ENCODE peak calls at places on chromosomes 3 and 15, in six cellular contexts. Y is A549, Z is sigmoid colon, G is H1, E is tibial nerve, W is K562. M is an unnamed sample.

GRCh38 chr15:67017318-67017717 is 48.1 kb upstream of the SMAD3 start:
- DNase-seq in Y (no peak), E (no peak), Z (no peak), G (no peak), W (no peak), M (no peak)

GRCh38 chr3:176872771-176873209 is 324.5 kb downstream of the TBL1XR1 start:
- DNase-seq in Y (peak; percentile 44), E (peak; percentile 34), Z (no peak), W (peak; percentile 21), G (peak; percentile 68), M (peak; percentile 23)

GRCh38 chr15:59223736-59224135 is 17.1 kb downstream of the LDHAL6B start:
- DNase-seq in E (no peak), W (no peak), Y (no peak), G (no peak), Z (no peak), M (no peak)

GRCh38 chr3:13019243-13019701 is 54.0 kb downstream of the IQSEC1 start:
- DNase-seq in Y (no peak), E (peak; percentile 36), Z (peak; percentile 85), W (peak; percentile 68), G (peak; percentile 88), M (peak; percentile 66)

GRCh38 chr3:42165211-42165610 is 74.1 kb downstream of the TRAK1 start:
- DNase-seq in Z (peak; percentile 32), Y (no peak), G (no peak), E (no peak), W (no peak), M (no peak)

GRCh38 chr15:52486003-52486996 is 42.4 kb downstream of the MYO5A start:
- DNase-seq in G (no peak), E (no peak), W (no peak), Z (no peak), Y (no peak), M (no peak)

GRCh38 chr3:120780977-120781376 is 38.4 kb downstream of the GTF2E1 start:
- DNase-seq in E (no peak), G (no peak), Z (no peak), W (no peak), Y (peak; percentile 48), M (no peak)

GRCh38 chr15:100209204-100209603 is 132.6 kb downstream of the ADAMTS17 start:
- DNase-seq in G (no peak), E (no peak), Z (no peak), W (no peak), Y (no peak), M (no peak)

GRCh38 chr3:112446343-112446742 is 52.9 kb downstream of the BTLA start:
- DNase-seq in G (no peak), Z (no peak), E (no peak), Y (no peak), W (no peak), M (no peak)

GRCh38 chr3:139538733-139539132 is 809 bp downstream of the RBP1 start:
- DNase-seq in Y (no peak), E (no peak), W (no peak), G (no peak), Z (peak; percentile 81), M (peak; percentile 81)

GRCh38 chr3:13273604-13274105 is 146.5 kb downstream of the NUP210 start:
- DNase-seq in W (no peak), Z (peak; percentile 35), G (no peak), E (no peak), Y (no peak), M (no peak)

GRCh38 chr3:191774485-191774884 is 313.5 kb downstream of the PYDC2 start:
- DNase-seq in E (no peak), G (no peak), W (no peak), Z (no peak), Y (peak; percentile 81), M (no peak)

GRCh38 chr3:80063535-80063934 is 295.7 kb upstream of the ROBO1 start:
- DNase-seq in Z (no peak), E (no peak), Y (no peak), G (no peak), W (no peak), M (no peak)

GRCh38 chr3:180223268-180223667 is 186.5 kb upstream of the PEX5L start:
- DNase-seq in W (no peak), E (no peak), Z (no peak), Y (no peak), G (no peak), M (no peak)

GRCh38 chr3:73605388-73605787 is 19.4 kb downstream of the PDZRN3 start:
- DNase-seq in Z (no peak), Y (no peak), W (no peak), G (no peak), E (no peak), M (no peak)

GRCh38 chr15:40047413-40048154 is 8.6 kb upstream of the SRP14 start:
- DNase-seq in E (no peak), G (peak; percentile 45), Y (peak; percentile 18), W (no peak), Z (peak; percentile 78), M (peak; percentile 44)

GRCh38 chr15:87661481-87661880 is 595.1 kb downstream of the NTRK3 start:
- DNase-seq in W (no peak), E (no peak), Z (no peak), Y (peak; percentile 12), G (no peak), M (no peak)

GRCh38 chr3:43191116-43191515 is 85.2 kb upstream of the POMGNT2 start:
- DNase-seq in Y (no peak), E (no peak), Z (no peak), W (no peak), G (no peak), M (no peak)

GRCh38 chr3:25432191-25432720 is 4.2 kb downstream of the RARB start:
- DNase-seq in Z (no peak), E (no peak), G (no peak), Y (no peak), W (no peak), M (no peak)

GRCh38 chr3:73784647-73785420 is 160.1 kb upstream of the PDZRN3 start:
- DNase-seq in G (no peak), Y (no peak), E (no peak), W (no peak), Z (no peak), M (no peak)

DNA sequence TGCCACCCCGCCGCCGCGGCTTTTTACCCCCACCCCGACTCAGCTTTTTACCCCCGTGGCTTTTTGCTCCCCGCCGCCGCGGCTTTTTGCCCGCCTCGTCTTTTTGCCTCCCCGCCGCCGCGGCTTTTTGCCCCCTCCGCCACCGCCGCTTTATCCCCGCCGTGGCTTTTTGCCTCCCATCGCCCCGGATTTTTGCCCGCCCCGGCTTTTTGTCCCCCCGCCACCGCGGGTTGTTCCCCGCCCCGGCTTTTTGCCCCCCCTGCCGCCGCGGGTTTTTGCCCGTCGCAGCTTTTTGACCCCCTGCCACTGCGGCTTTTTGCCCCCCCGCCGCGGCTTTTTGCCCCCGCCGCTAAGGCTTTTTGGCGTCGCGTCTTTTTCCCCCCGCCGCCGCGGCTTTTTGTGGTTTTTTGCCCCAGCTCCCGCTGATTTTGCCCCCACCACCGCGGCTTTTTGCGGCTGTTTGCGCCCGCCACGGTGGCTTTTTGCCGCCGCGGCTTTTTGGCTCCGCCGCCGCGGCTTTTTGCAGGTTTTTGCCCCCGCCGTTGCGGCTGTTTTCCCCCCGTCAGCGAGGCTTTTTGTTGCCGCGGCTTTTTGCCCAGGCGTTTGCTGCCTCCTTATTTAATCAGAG is 597.2 kb downstream of the GOLGA6L6 start:
- DNase-seq in Z (no peak), W (no peak), Y (no peak), E (no peak), G (no peak), M (no peak)
- TF ChIP-seq EP300 in Z (no peak), W (no peak), Y (no peak), E (no peak), G (no peak), M (no peak)

DNA sequence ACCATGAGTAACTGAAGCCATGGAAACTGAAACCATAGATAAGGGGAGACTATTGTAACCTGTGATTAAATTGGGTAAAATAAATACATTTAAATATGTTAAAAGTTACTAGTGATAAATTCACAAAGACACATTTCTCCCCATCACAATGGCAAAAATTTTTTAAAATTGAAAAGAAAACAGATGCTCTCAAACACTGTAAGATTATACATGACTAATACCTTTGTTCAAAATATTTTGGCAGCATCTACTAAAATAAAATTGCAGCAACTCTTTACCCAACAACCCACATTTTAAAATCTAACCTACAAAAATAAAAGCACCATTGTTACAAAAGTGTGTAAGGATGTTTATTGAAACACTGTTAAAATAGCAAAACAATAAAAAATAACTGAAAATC is 93.3 kb downstream of the CLASP2 start:
- DNase-seq in E (no peak), Y (no peak), G (no peak), Z (no peak), W (no peak), M (no peak)
- H3K4me3 ChIP-seq in E (no peak overlapping the region), Y (no peak overlapping the region), G (no peak overlapping the region), Z (no peak overlapping the region), W (no peak overlapping the region), M (no peak overlapping the region)

GRCh38 chr3:193722566-193722965 is 129.6 kb downstream of the OPA1 start:
- DNase-seq in G (no peak), Y (no peak), E (no peak), Z (no peak), W (no peak), M (no peak)

GRCh38 chr3:193716155-193716554 is 123.1 kb downstream of the OPA1 start:
- DNase-seq in Y (no peak), G (no peak), E (no peak), W (no peak), Z (no peak), M (no peak)

GRCh38 chr3:193714523-193715137 is 121.6 kb downstream of the OPA1 start:
- DNase-seq in Y (no peak), Z (no peak), E (no peak), W (no peak), G (no peak), M (no peak)

GRCh38 chr3:193719735-193720134 is 126.7 kb downstream of the OPA1 start:
- DNase-seq in W (no peak), E (no peak), Z (no peak), G (no peak), Y (no peak), M (no peak)

GRCh38 chr3:193720169-193720568 is 127.2 kb downstream of the OPA1 start:
- DNase-seq in Y (no peak), W (no peak), G (no peak), Z (no peak), E (no peak), M (no peak)
- TF ChIP-seq EP300 in Y (no peak), W (no peak), G (no peak), Z (no peak), E (no peak), M (no peak)

DNA sequence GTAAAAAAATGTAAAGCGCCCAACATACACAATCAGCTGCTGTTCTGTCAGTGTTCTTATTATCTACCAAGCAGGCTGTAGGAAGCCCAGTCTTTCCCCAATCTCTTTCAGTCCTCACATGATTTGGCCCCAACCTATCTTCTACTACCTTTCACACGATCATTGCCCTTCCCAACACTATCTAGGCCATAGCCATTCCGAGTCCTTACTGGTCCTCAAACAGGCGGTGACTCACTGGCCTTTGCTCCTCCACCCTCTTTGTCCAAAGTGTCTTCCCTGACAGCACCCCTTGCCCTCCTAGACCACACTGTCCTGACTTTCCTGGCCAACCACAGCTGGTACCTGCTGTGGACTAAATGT is 881 bp upstream of the RFT1 start:
- DNase-seq in W (peak; percentile 62), E (no peak), G (no peak), Z (no peak), Y (no peak), M (no peak)
- H3K4me3 ChIP-seq in W (peak overlapping the region; percentile 92), E (peak overlapping the region; percentile 72), G (peak overlapping the region; percentile 26), Z (no peak overlapping the region), Y (no peak overlapping the region), M (no peak overlapping the region)